ENCODE peak calls at places on chromosomes 5 and 9, in seven cellular contexts. C is B cell; T is heart right ventricle; U is SJCRH30; F is iris pigment epithelial cell; M is effector memory CD4-positive, alpha-beta T cell; D is IMR-90. N is an unnamed sample.

GRCh38 chr9:104907278-104907951 is 20.5 kb downstream of the ABCA1 start:
- DNase-seq in C (no peak), T (peak; percentile 19), U (no peak), F (peak; percentile 80), M (no peak), D (peak; percentile 88), N (no peak)

GRCh38 chr5:61089351-61089750 is 72.9 kb downstream of the SMIM15 start:
- DNase-seq in C (no peak), T (no peak), U (no peak), F (peak; percentile 78), M (no peak), D (peak; percentile 28), N (no peak)

GRCh38 chr5:169786219-169786618 is 149.1 kb downstream of the DOCK2 start:
- DNase-seq in C (no peak), T (no peak), U (no peak), F (no peak), M (no peak), D (no peak), N (no peak)

GRCh38 chr5:111993242-111993641 is 236.2 kb upstream of the NREP start:
- DNase-seq in C (no peak), T (no peak), U (no peak), F (no peak), M (no peak), D (no peak), N (no peak)

GRCh38 chr5:58804331-58804730 is 221.5 kb downstream of the RAB3C start:
- DNase-seq in C (no peak), T (no peak), U (no peak), F (no peak), M (no peak), D (no peak), N (no peak)

GRCh38 chr9:89606049-89606481 is 1.3 kb downstream of the GADD45G start:
- DNase-seq in C (no peak), T (peak; percentile 62), U (peak; percentile 80), F (peak; percentile 83), M (peak; percentile 15), D (peak; percentile 61), N (peak; percentile 46)

GRCh38 chr5:149037819-149038218 is 25.0 kb downstream of the SH3TC2 start:
- DNase-seq in C (no peak), T (no peak), U (peak; percentile 72), F (no peak), M (no peak), D (no peak), N (no peak)

GRCh38 chr9:98391406-98391805 is 136.0 kb upstream of the TBC1D2 start:
- DNase-seq in C (peak; percentile 32), T (no peak), U (no peak), F (peak; percentile 7), M (no peak), D (no peak), N (no peak)

GRCh38 chr9:36986548-36987408 is 47.3 kb downstream of the PAX5 start:
- DNase-seq in C (no peak), T (no peak), U (no peak), F (no peak), M (no peak), D (no peak), N (no peak)

GRCh38 chr9:137711678-137712105 is 92.9 kb downstream of the EHMT1 start:
- DNase-seq in C (no peak), T (no peak), U (no peak), F (no peak), M (no peak), D (no peak), N (no peak)

GRCh38 chr9:38043931-38044623 is 24.9 kb downstream of the SHB start:
- DNase-seq in C (no peak), T (no peak), U (no peak), F (no peak), M (no peak), D (no peak), N (no peak)

GRCh38 chr9:125398243-125398642 is 136.6 kb downstream of the GAPVD1 start:
- DNase-seq in C (no peak), T (no peak), U (no peak), F (no peak), M (no peak), D (no peak), N (no peak)

GRCh38 chr5:150473673-150474358 is 24.3 kb upstream of the RPS14 start:
- DNase-seq in C (no peak), T (no peak), U (peak; percentile 79), F (peak; percentile 85), M (no peak), D (peak; percentile 44), N (no peak)

GRCh38 chr5:6728011-6728794 is 15.0 kb downstream of the TENT4A start:
- DNase-seq in C (peak; percentile 68), T (no peak), U (no peak), F (no peak), M (no peak), D (no peak), N (no peak)

GRCh38 chr5:181114844-181115778 is 15.9 kb downstream of the OR2V1 start:
- DNase-seq in C (no peak), T (no peak), U (no peak), F (peak; percentile 72), M (no peak), D (peak; percentile 46), N (no peak)

GRCh38 chr9:34059231-34059720 is 10.6 kb upstream of the UBAP2 start:
- DNase-seq in C (no peak), T (no peak), U (no peak), F (no peak), M (no peak), D (no peak), N (no peak)

GRCh38 chr5:61292130-61292672 is 39.9 kb upstream of the ZSWIM6 start:
- DNase-seq in C (no peak), T (no peak), U (no peak), F (no peak), M (no peak), D (no peak), N (no peak)

GRCh38 chr5:133079048-133079447 is 27.2 kb downstream of the HSPA4 start:
- DNase-seq in C (no peak), T (no peak), U (no peak), F (peak; percentile 55), M (no peak), D (no peak), N (no peak)

GRCh38 chr9:92600075-92600741 is 64.4 kb upstream of the ECM2 start:
- DNase-seq in C (no peak), T (no peak), U (no peak), F (no peak), M (no peak), D (no peak), N (no peak)

GRCh38 chr9:100459963-100460362 is 13.0 kb upstream of the TMEFF1 start:
- DNase-seq in C (no peak), T (no peak), U (no peak), F (no peak), M (no peak), D (no peak), N (no peak)

GRCh38 chr5:59682542-59682941 is 211.0 kb downstream of the PDE4D start:
- DNase-seq in C (no peak), T (no peak), U (no peak), F (no peak), M (no peak), D (no peak), N (no peak)

GRCh38 chr5:139762624-139763170 is 32.9 kb upstream of the PSD2 start:
- DNase-seq in C (no peak), T (no peak), U (no peak), F (no peak), M (no peak), D (no peak), N (no peak)

GRCh38 chr5:180823938-180824629 is 21.5 kb upstream of the MGAT1 start:
- DNase-seq in C (no peak), T (no peak), U (no peak), F (no peak), M (no peak), D (no peak), N (no peak)

GRCh38 chr5:111469905-111470304 is 42.4 kb downstream of the STARD4 start:
- DNase-seq in C (no peak), T (no peak), U (no peak), F (no peak), M (no peak), D (no peak), N (no peak)

GRCh38 chr5:167643616-167644015 is 647.8 kb upstream of the WWC1 start:
- DNase-seq in C (no peak), T (no peak), U (no peak), F (peak; percentile 47), M (no peak), D (no peak), N (no peak)

GRCh38 chr9:117224676-117225075 is 190.2 kb downstream of the ASTN2 start:
- DNase-seq in C (no peak), T (no peak), U (peak; percentile 89), F (no peak), M (no peak), D (no peak), N (peak; percentile 65)

GRCh38 chr5:54883374-54884194 is 101.8 kb downstream of the ESM1 start:
- DNase-seq in C (no peak), T (peak; percentile 16), U (peak; percentile 83), F (peak; percentile 74), M (no peak), D (peak; percentile 54), N (no peak)

GRCh38 chr9:138049779-138050471 is 172.3 kb downstream of the CACNA1B start:
- DNase-seq in C (no peak), T (no peak), U (no peak), F (no peak), M (no peak), D (no peak), N (no peak)

GRCh38 chr5:72624641-72625236 is 117.5 kb upstream of the ZNF366 start:
- DNase-seq in C (no peak), T (peak; percentile 7), U (no peak), F (peak; percentile 69), M (no peak), D (peak; percentile 76), N (no peak)

GRCh38 chr9:120712539-120713031 is 1.7 kb downstream of the MEGF9 start:
- DNase-seq in C (no peak), T (no peak), U (no peak), F (no peak), M (no peak), D (no peak), N (no peak)